ENCODE peak calls at places on chromosomes 13 and 19, in five cellular contexts. One of them, this sample, is unnamed.

GRCh38 chr13:24247016-24247415 is 62.4 kb upstream of the C1QTNF9 start:
- DNase-seq in effector memory CD4-positive, alpha-beta T cell: no peak
- DNase-seq in PC-9: no peak
- DNase-seq in esophagus squamous epithelium: no peak
- DNase-seq in IMR-90: no peak
- DNase-seq in this sample: no peak

GRCh38 chr13:48346583-48346982 is 43.0 kb downstream of the RB1 start:
- DNase-seq in effector memory CD4-positive, alpha-beta T cell: no peak
- DNase-seq in PC-9: no peak
- DNase-seq in esophagus squamous epithelium: no peak
- DNase-seq in IMR-90: no peak
- DNase-seq in this sample: no peak

GRCh38 chr19:1365964-1366695 is 17.6 kb upstream of the NDUFS7 start:
- DNase-seq in effector memory CD4-positive, alpha-beta T cell: no peak
- DNase-seq in PC-9: no peak
- DNase-seq in esophagus squamous epithelium: no peak
- DNase-seq in IMR-90: no peak
- DNase-seq in this sample: no peak

GRCh38 chr19:38049105-38049649 is 142.2 kb downstream of the SIPA1L3 start:
- DNase-seq in effector memory CD4-positive, alpha-beta T cell: peak; percentile 21
- DNase-seq in PC-9: no peak
- DNase-seq in esophagus squamous epithelium: no peak
- DNase-seq in IMR-90: no peak
- DNase-seq in this sample: peak; percentile 82

GRCh38 chr19:29677001-29677781 is 11.9 kb downstream of the PLEKHF1 start:
- DNase-seq in effector memory CD4-positive, alpha-beta T cell: no peak
- DNase-seq in PC-9: no peak
- DNase-seq in esophagus squamous epithelium: no peak
- DNase-seq in IMR-90: no peak
- DNase-seq in this sample: no peak

GRCh38 chr13:21289475-21289874 is 113.0 kb downstream of the MRPL57 start:
- DNase-seq in effector memory CD4-positive, alpha-beta T cell: no peak
- DNase-seq in PC-9: no peak
- DNase-seq in esophagus squamous epithelium: no peak
- DNase-seq in IMR-90: no peak
- DNase-seq in this sample: no peak

GRCh38 chr13:49125964-49126363 is 94.2 kb upstream of the MLNR start:
- DNase-seq in effector memory CD4-positive, alpha-beta T cell: no peak
- DNase-seq in PC-9: no peak
- DNase-seq in esophagus squamous epithelium: no peak
- DNase-seq in IMR-90: no peak
- DNase-seq in this sample: no peak

GRCh38 chr13:84651288-84651687 is 769.0 kb upstream of the SLITRK1 start:
- DNase-seq in effector memory CD4-positive, alpha-beta T cell: no peak
- DNase-seq in PC-9: no peak
- DNase-seq in esophagus squamous epithelium: no peak
- DNase-seq in IMR-90: peak; percentile 85
- DNase-seq in this sample: no peak

GRCh38 chr19:13979224-13979623 is 26.9 kb downstream of the RFX1 start:
- DNase-seq in effector memory CD4-positive, alpha-beta T cell: no peak
- DNase-seq in PC-9: no peak
- DNase-seq in esophagus squamous epithelium: no peak
- DNase-seq in IMR-90: no peak
- DNase-seq in this sample: no peak

GRCh38 chr19:31668916-31669315 is 319.7 kb upstream of the TSHZ3 start:
- DNase-seq in effector memory CD4-positive, alpha-beta T cell: no peak
- DNase-seq in PC-9: no peak
- DNase-seq in esophagus squamous epithelium: no peak
- DNase-seq in IMR-90: peak; percentile 29
- DNase-seq in this sample: no peak

GRCh38 chr19:18675779-18676178 is 7.7 kb upstream of the CRTC1 start:
- DNase-seq in effector memory CD4-positive, alpha-beta T cell: no peak
- DNase-seq in PC-9: peak; percentile 33
- DNase-seq in esophagus squamous epithelium: no peak
- DNase-seq in IMR-90: no peak
- DNase-seq in this sample: peak; percentile 15

GRCh38 chr13:46831588-46832194 is 34.7 kb upstream of the ESD start:
- DNase-seq in effector memory CD4-positive, alpha-beta T cell: no peak
- DNase-seq in PC-9: no peak
- DNase-seq in esophagus squamous epithelium: no peak
- DNase-seq in IMR-90: peak; percentile 58
- DNase-seq in this sample: peak; percentile 19

GRCh38 chr19:19192910-19193423 is 909 bp downstream of the RFXANK start:
- DNase-seq in effector memory CD4-positive, alpha-beta T cell: no peak
- DNase-seq in PC-9: no peak
- DNase-seq in esophagus squamous epithelium: no peak
- DNase-seq in IMR-90: no peak
- DNase-seq in this sample: no peak

GRCh38 chr13:50133277-50133953 is 118.2 kb downstream of the KCNRG start:
- DNase-seq in effector memory CD4-positive, alpha-beta T cell: no peak
- DNase-seq in PC-9: no peak
- DNase-seq in esophagus squamous epithelium: no peak
- DNase-seq in IMR-90: no peak
- DNase-seq in this sample: no peak
- H3K4me3 ChIP-seq in effector memory CD4-positive, alpha-beta T cell: no peak overlapping the region
- H3K4me3 ChIP-seq in PC-9: no peak overlapping the region
- H3K4me3 ChIP-seq in esophagus squamous epithelium: no peak overlapping the region
- H3K4me3 ChIP-seq in IMR-90: no peak overlapping the region
- H3K4me3 ChIP-seq in this sample: no peak overlapping the region

GRCh38 chr19:3904233-3904632 is 23.7 kb downstream of the ATCAY start:
- DNase-seq in effector memory CD4-positive, alpha-beta T cell: no peak
- DNase-seq in PC-9: no peak
- DNase-seq in esophagus squamous epithelium: no peak
- DNase-seq in IMR-90: no peak
- DNase-seq in this sample: no peak
- H3K27me3 ChIP-seq in effector memory CD4-positive, alpha-beta T cell: no peaks in the 10 kb centered on the region
- H3K27me3 ChIP-seq in PC-9: peaks cover 42% of the 10 kb centered on the region
- H3K27me3 ChIP-seq in esophagus squamous epithelium: no peaks in the 10 kb centered on the region
- H3K27me3 ChIP-seq in IMR-90: no peaks in the 10 kb centered on the region
- H3K27me3 ChIP-seq in this sample: no peaks in the 10 kb centered on the region

GRCh38 chr13:51925865-51926527 is 64.2 kb downstream of the CCDC70 start:
- DNase-seq in effector memory CD4-positive, alpha-beta T cell: no peak
- DNase-seq in PC-9: no peak
- DNase-seq in esophagus squamous epithelium: no peak
- DNase-seq in IMR-90: no peak
- DNase-seq in this sample: no peak

GRCh38 chr13:51928231-51928630 is 66.5 kb downstream of the CCDC70 start:
- DNase-seq in effector memory CD4-positive, alpha-beta T cell: no peak
- DNase-seq in PC-9: no peak
- DNase-seq in esophagus squamous epithelium: no peak
- DNase-seq in IMR-90: no peak
- DNase-seq in this sample: no peak

GRCh38 chr13:51926528-51926885 is 64.7 kb downstream of the CCDC70 start:
- DNase-seq in effector memory CD4-positive, alpha-beta T cell: no peak
- DNase-seq in PC-9: no peak
- DNase-seq in esophagus squamous epithelium: no peak
- DNase-seq in IMR-90: no peak
- DNase-seq in this sample: no peak

GRCh38 chr13:51924756-51925544 is 63.2 kb downstream of the CCDC70 start:
- DNase-seq in effector memory CD4-positive, alpha-beta T cell: no peak
- DNase-seq in PC-9: no peak
- DNase-seq in esophagus squamous epithelium: no peak
- DNase-seq in IMR-90: no peak
- DNase-seq in this sample: no peak

DNA sequence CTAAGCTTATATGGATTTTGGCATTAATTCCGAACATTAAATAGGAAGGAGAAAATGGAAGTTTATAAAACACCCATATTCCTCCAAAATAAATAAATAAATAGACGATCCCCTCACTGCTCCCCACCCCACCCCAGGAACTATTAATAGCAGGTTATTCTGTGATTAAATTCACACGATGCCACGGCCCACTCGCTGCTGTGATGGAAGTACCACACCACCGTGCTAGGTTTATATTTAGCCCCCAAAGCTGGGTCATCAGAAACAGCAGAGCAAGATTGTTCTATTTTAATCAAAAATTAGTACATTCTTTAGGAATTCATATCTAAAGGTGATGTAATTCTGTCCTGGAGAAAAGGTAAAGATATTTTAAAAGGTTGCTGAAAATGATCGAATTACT is 65.4 kb downstream of the CCDC70 start:
- DNase-seq in effector memory CD4-positive, alpha-beta T cell: no peak
- DNase-seq in PC-9: no peak
- DNase-seq in esophagus squamous epithelium: no peak
- DNase-seq in IMR-90: no peak
- DNase-seq in this sample: no peak
- H3K4me3 ChIP-seq in effector memory CD4-positive, alpha-beta T cell: no peak overlapping the region
- H3K4me3 ChIP-seq in PC-9: no peak overlapping the region
- H3K4me3 ChIP-seq in esophagus squamous epithelium: no peak overlapping the region
- H3K4me3 ChIP-seq in IMR-90: no peak overlapping the region
- H3K4me3 ChIP-seq in this sample: no peak overlapping the region

GRCh38 chr19:10719466-10719961 is 1.6 kb downstream of the DNM2 start:
- DNase-seq in effector memory CD4-positive, alpha-beta T cell: no peak
- DNase-seq in PC-9: no peak
- DNase-seq in esophagus squamous epithelium: no peak
- DNase-seq in IMR-90: no peak
- DNase-seq in this sample: no peak

GRCh38 chr19:10720607-10721125 is 2.8 kb downstream of the DNM2 start:
- DNase-seq in effector memory CD4-positive, alpha-beta T cell: no peak
- DNase-seq in PC-9: no peak
- DNase-seq in esophagus squamous epithelium: no peak
- DNase-seq in IMR-90: no peak
- DNase-seq in this sample: no peak

GRCh38 chr19:10717054-10717355 is 874 bp upstream of the DNM2 start:
- DNase-seq in effector memory CD4-positive, alpha-beta T cell: no peak
- DNase-seq in PC-9: no peak
- DNase-seq in esophagus squamous epithelium: no peak
- DNase-seq in IMR-90: no peak
- DNase-seq in this sample: no peak

GRCh38 chr19:10718205-10719196 is 622 bp downstream of the DNM2 start:
- DNase-seq in effector memory CD4-positive, alpha-beta T cell: peak; percentile 24
- DNase-seq in PC-9: no peak
- DNase-seq in esophagus squamous epithelium: no peak
- DNase-seq in IMR-90: peak; percentile 28
- DNase-seq in this sample: peak; percentile 47

DNA sequence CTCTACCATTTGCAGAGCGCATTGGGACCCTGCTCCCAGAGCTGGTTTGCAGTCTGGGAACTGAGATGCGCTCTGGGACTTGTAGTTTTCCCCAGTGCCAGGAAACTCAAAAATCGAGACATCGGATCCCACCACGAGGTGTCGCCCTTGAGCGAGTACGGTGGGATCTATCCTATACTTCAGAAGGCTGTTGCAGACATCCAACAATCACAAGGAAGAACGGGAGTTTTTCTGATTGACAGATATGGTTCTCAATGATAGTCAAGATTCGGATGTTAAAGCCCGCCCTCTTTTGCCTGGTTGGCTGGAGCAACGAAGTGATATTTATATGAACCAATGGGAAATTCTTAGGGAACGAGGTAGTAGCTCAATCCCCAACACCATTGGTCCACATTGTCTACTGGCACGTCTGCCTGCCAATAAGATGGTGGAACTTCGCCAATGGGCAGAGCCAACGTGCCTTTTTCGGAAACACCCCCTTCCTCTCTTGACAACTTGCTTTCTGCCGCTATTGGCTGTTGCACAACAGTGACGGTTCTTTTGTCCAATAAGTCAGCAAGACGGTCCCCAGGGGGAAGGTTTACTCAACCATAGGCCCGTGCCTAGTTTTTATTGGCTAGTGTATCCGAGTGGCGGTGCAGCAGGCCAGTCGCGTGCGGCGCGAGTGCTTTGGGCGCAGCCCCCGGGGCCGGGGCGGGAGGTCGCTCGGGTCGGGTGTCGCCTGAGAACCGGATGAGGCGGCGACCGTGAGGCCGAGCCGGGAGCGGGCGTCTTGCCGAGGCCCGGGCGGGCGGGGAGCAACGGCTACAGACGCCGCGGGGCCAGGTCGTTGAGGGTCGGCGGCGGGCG is at the start of gene DNM2:
- DNase-seq in effector memory CD4-positive, alpha-beta T cell: peak; percentile 97
- DNase-seq in PC-9: peak; percentile 100
- DNase-seq in esophagus squamous epithelium: peak; percentile 98
- DNase-seq in IMR-90: peak; percentile 100
- DNase-seq in this sample: peak; percentile 90
- H3K27me3 ChIP-seq in effector memory CD4-positive, alpha-beta T cell: no peaks in the 10 kb centered on the region
- H3K27me3 ChIP-seq in PC-9: no peaks in the 10 kb centered on the region
- H3K27me3 ChIP-seq in esophagus squamous epithelium: no peaks in the 10 kb centered on the region
- H3K27me3 ChIP-seq in IMR-90: no peaks in the 10 kb centered on the region
- H3K27me3 ChIP-seq in this sample: no peaks in the 10 kb centered on the region

This sample was measured in naive thymus-derived CD4-positive, alpha-beta T cell.